ENCODE peak calls at places on chromosomes 6 and 20, in five cellular contexts. Z is left lung, T is hepatocyte, S is NCI-H748 treated with DMSO at 0.1 percent for 48 hours, I is MV-4-11. D is an unnamed sample.

GRCh38 chr6:47621838-47622449 is 76.4 kb upstream of the ADGRF4 start:
- DNase-seq in Z (no peak), T (no peak), S (no peak), I (no peak), D (no peak)

GRCh38 chr6:133854633-133855598 is 34.0 kb upstream of the TCF21 start:
- DNase-seq in Z (no peak), T (peak; percentile 28), S (peak; percentile 28), I (no peak), D (no peak)

GRCh38 chr6:14406616-14407343 is 289.2 kb downstream of the CD83 start:
- DNase-seq in Z (no peak), T (no peak), S (peak; percentile 70), I (no peak), D (no peak)

GRCh38 chr6:98787401-98787800 is 47.0 kb upstream of the POU3F2 start:
- DNase-seq in Z (no peak), T (no peak), S (peak; percentile 87), I (no peak), D (no peak)

GRCh38 chr6:53750112-53750511 is 44.7 kb upstream of the LRRC1 start:
- DNase-seq in Z (no peak), T (no peak), S (no peak), I (no peak), D (no peak)

GRCh38 chr6:54194067-54194466 is 82.8 kb downstream of the MLIP start:
- DNase-seq in Z (no peak), T (peak; percentile 30), S (no peak), I (peak; percentile 71), D (no peak)

GRCh38 chr6:17884501-17885039 is 102.9 kb downstream of the KIF13A start:
- DNase-seq in Z (no peak), T (no peak), S (no peak), I (peak; percentile 78), D (no peak)

GRCh38 chr6:6610031-6610591 is 21.6 kb downstream of the LY86 start:
- DNase-seq in Z (no peak), T (no peak), S (no peak), I (peak; percentile 77), D (no peak)

GRCh38 chr6:18262812-18263560 is 1.3 kb downstream of the DEK start:
- DNase-seq in Z (no peak), T (no peak), S (peak; percentile 18), I (no peak), D (no peak)

GRCh38 chr20:49272654-49273053 is 5.2 kb downstream of the ZNFX1 start:
- DNase-seq in Z (no peak), T (no peak), S (no peak), I (no peak), D (no peak)

GRCh38 chr20:12570371-12570770 is 438.4 kb upstream of the SPTLC3 start:
- DNase-seq in Z (no peak), T (peak; percentile 46), S (peak; percentile 93), I (peak; percentile 82), D (no peak)

GRCh38 chr6:151974061-151974617 is 166.7 kb downstream of the ESR1 start:
- DNase-seq in Z (no peak), T (no peak), S (no peak), I (no peak), D (no peak)

GRCh38 chr6:17986656-17987575 is 519 bp downstream of the KIF13A start:
- DNase-seq in Z (peak; percentile 76), T (peak; percentile 77), S (no peak), I (no peak), D (peak; percentile 64)

GRCh38 chr6:36938536-36938935 is 16.0 kb upstream of the PI16 start:
- DNase-seq in Z (no peak), T (no peak), S (no peak), I (no peak), D (no peak)

GRCh38 chr6:134870677-134871498 is 79.0 kb downstream of the ALDH8A1 start:
- DNase-seq in Z (no peak), T (no peak), S (peak; percentile 21), I (no peak), D (no peak)

GRCh38 chr6:164640946-164641345 is 668.5 kb downstream of the C6orf118 start:
- DNase-seq in Z (no peak), T (no peak), S (no peak), I (no peak), D (no peak)

GRCh38 chr6:126307859-126308258 is 32.1 kb upstream of the CENPW start:
- DNase-seq in Z (no peak), T (no peak), S (no peak), I (no peak), D (no peak)

GRCh38 chr6:33375143-33375649 is 16.4 kb upstream of the KIFC1 start:
- DNase-seq in Z (peak; percentile 80), T (peak; percentile 63), S (no peak), I (peak; percentile 74), D (peak; percentile 84)

GRCh38 chr6:21371676-21372161 is 221.8 kb upstream of the SOX4 start:
- DNase-seq in Z (no peak), T (peak; percentile 55), S (no peak), I (no peak), D (no peak)

GRCh38 chr20:51569815-51570741 is 27.6 kb upstream of the NFATC2 start:
- DNase-seq in Z (no peak), T (no peak), S (no peak), I (no peak), D (no peak)

GRCh38 chr6:36319436-36319762 is 17.3 kb downstream of the BNIP5 start:
- DNase-seq in Z (no peak), T (peak; percentile 44), S (peak; percentile 94), I (no peak), D (peak; percentile 83)

GRCh38 chr6:134674562-134674961 is 275.3 kb downstream of the ALDH8A1 start:
- DNase-seq in Z (no peak), T (no peak), S (peak; percentile 94), I (no peak), D (no peak)

GRCh38 chr6:110878751-110879539 is 4.4 kb downstream of the AMD1 start:
- DNase-seq in Z (no peak), T (peak; percentile 56), S (no peak), I (peak; percentile 23), D (peak; percentile 19)

GRCh38 chr6:86474081-86474480 is 463.2 kb upstream of the HTR1E start:
- DNase-seq in Z (no peak), T (no peak), S (no peak), I (no peak), D (no peak)

GRCh38 chr6:53235508-53235907 is 86.9 kb upstream of the GCM1 start:
- DNase-seq in Z (no peak), T (no peak), S (no peak), I (no peak), D (no peak)

GRCh38 chr6:125236536-125237327 is 65.0 kb downstream of the HDDC2 start:
- DNase-seq in Z (no peak), T (no peak), S (no peak), I (peak; percentile 46), D (no peak)

GRCh38 chr6:137277971-137278602 is 58.9 kb upstream of the IFNGR1 start:
- DNase-seq in Z (no peak), T (peak; percentile 45), S (no peak), I (no peak), D (no peak)

GRCh38 chr6:168157272-168158007 is 78.4 kb upstream of the FRMD1 start:
- DNase-seq in Z (no peak), T (peak; percentile 80), S (no peak), I (no peak), D (peak; percentile 56)

GRCh38 chr20:34907616-34908469 is 31.4 kb downstream of the ACSS2 start:
- DNase-seq in Z (peak; percentile 62), T (peak; percentile 73), S (no peak), I (no peak), D (peak; percentile 17)

GRCh38 chr6:32886674-32887383 is 32.8 kb downstream of the PSMB9 start:
- DNase-seq in Z (no peak), T (no peak), S (no peak), I (no peak), D (no peak)

GRCh38 chr20:6692566-6693168 is 74.8 kb upstream of the BMP2 start:
- DNase-seq in Z (no peak), T (peak; percentile 58), S (no peak), I (no peak), D (no peak)

GRCh38 chr20:48831702-48832422 is 4.1 kb upstream of the PREX1 start:
- DNase-seq in Z (peak; percentile 49), T (peak; percentile 31), S (no peak), I (peak; percentile 59), D (no peak)

GRCh38 chr6:162442675-162443074 is 284.9 kb downstream of the PRKN start:
- DNase-seq in Z (no peak), T (peak; percentile 19), S (peak; percentile 6), I (no peak), D (no peak)

GRCh38 chr6:72811971-72812421 is 190.1 kb downstream of the KCNQ5 start:
- DNase-seq in Z (no peak), T (no peak), S (no peak), I (no peak), D (no peak)

GRCh38 chr20:37758332-37758731 is 64.5 kb downstream of the CTNNBL1 start:
- DNase-seq in Z (no peak), T (peak; percentile 11), S (no peak), I (no peak), D (no peak)

D was measured in prostate gland.